ENCODE peak calls at places on chromosomes 5 and 9, in four cellular contexts. Y is GM12878, O is HepG2, G is K562. N is an unnamed sample.

GRCh38 chr5:96381526-96381925 is 51.5 kb downstream of the PCSK1 start:
- DNase-seq in Y (no peak), O (peak), G (no peak), N (no peak)

GRCh38 chr5:142587354-142587965 is 98.4 kb downstream of the FGF1 start:
- DNase-seq in O (peak), Y (no peak), G (peak), N (peak)

GRCh38 chr5:32325067-32325466 is 12.3 kb upstream of the MTMR12 start:
- DNase-seq in O (no peak), Y (no peak), G (no peak), N (no peak)

GRCh38 chr9:17403539-17403938 is 175.3 kb upstream of the SH3GL2 start:
- DNase-seq in G (no peak), O (no peak), Y (no peak), N (no peak)

GRCh38 chr9:8114826-8115225 is 315.2 kb upstream of the DMAC1 start:
- DNase-seq in O (no peak), G (no peak), Y (no peak), N (no peak)

GRCh38 chr9:108184009-108184408 is 671.8 kb downstream of the ACTL7B start:
- DNase-seq in G (no peak), Y (no peak), O (no peak), N (no peak)

GRCh38 chr9:79360387-79361347 is 211.1 kb upstream of the TLE4 start:
- DNase-seq in Y (no peak), G (no peak), O (no peak), N (no peak)

GRCh38 chr9:104346645-104347175 is 157.4 kb upstream of the OR13F1 start:
- DNase-seq in G (no peak), Y (no peak), O (no peak), N (no peak)

GRCh38 chr9:13841801-13842462 is 472.0 kb downstream of the NFIB start:
- DNase-seq in O (no peak), G (no peak), Y (no peak), N (no peak)

GRCh38 chr5:115586525-115587146 is 15.6 kb downstream of the TICAM2 start:
- DNase-seq in O (peak), Y (no peak), G (peak), N (no peak)

GRCh38 chr5:131262953-131263541 is 806 bp upstream of the CDC42SE2 start:
- DNase-seq in Y (no peak), O (no peak), G (peak), N (no peak)

GRCh38 chr5:79577693-79578092 is 34.5 kb upstream of the TENT2 start:
- DNase-seq in G (no peak), Y (no peak), O (no peak), N (no peak)

GRCh38 chr5:79582186-79582585 is 30.1 kb upstream of the TENT2 start:
- DNase-seq in G (no peak), Y (no peak), O (no peak), N (peak)

GRCh38 chr5:79576606-79577289 is 35.5 kb upstream of the TENT2 start:
- DNase-seq in G (peak), Y (no peak), O (no peak), N (no peak)

GRCh38 chr5:79581535-79581934 is 30.7 kb upstream of the TENT2 start:
- DNase-seq in O (peak), Y (no peak), G (no peak), N (no peak)

DNA sequence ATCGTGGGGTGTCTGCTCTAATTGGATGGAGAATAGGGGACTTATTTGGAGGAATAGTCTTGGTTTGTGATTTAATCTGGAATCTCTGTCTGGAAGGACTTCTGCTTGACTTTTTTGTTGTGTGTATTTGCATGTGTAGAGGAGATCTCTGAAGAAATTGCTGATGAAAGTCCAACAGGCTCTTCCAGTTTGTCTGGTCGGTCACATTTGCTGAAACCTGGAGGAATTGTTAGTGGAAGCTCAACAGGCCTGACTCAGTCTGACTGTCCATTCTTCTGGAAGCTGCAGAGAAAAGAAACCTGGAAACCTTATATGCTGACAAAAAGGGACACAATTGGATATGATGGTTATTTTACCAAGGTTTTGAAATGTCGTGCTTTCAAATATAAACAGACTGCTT is 33.4 kb upstream of the TENT2 start:
- DNase-seq in Y (no peak), O (no peak), G (no peak), N (no peak)
- TF ChIP-seq FOXK2 in Y (no peak), O (no peak), G (no peak), N (no peak)

DNA sequence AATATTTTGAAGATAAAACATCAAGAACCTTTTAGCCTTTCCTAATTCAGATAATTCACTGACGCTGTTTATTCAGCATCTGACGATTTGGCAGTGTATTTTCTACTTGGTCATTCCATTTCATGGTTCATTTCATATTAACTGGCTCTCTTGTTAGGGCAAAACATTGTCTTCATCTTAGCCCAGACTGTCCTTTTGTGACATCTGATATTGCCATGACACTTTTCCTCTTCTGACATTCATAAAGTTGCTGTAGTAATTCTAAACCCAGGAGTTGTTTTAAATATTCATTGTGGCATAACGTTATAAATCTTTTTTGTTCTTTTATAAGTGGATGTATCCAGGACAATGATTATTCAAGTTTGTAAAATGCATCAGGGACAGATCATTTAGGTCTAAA is 1.8 kb downstream of the SCAMP1 start:
- DNase-seq in G (no peak), Y (no peak), O (no peak), N (no peak)
- TF ChIP-seq TARDBP in G (no peak), Y (no peak), O (no peak), N (no peak)

GRCh38 chr5:151038801-151039238 is 18.4 kb downstream of the GPX3 start:
- DNase-seq in Y (no peak), G (no peak), O (no peak), N (no peak)
- TF ChIP-seq FOXK2 in Y (no peak), G (no peak), O (no peak), N (no peak)

GRCh38 chr5:151236888-151237287 is 13.0 kb upstream of the CCDC69 start:
- DNase-seq in G (no peak), O (no peak), Y (no peak), N (no peak)

GRCh38 chr5:151237685-151238084 is 13.8 kb upstream of the CCDC69 start:
- DNase-seq in Y (no peak), O (no peak), G (no peak), N (no peak)

GRCh38 chr5:151240891-151241290 is 12.1 kb upstream of the GM2A start:
- DNase-seq in Y (no peak), G (no peak), O (no peak), N (no peak)

GRCh38 chr5:151238303-151238741 is 14.4 kb upstream of the CCDC69 start:
- DNase-seq in O (no peak), Y (no peak), G (peak), N (no peak)

GRCh38 chr5:151239237-151239861 is 13.6 kb upstream of the GM2A start:
- DNase-seq in O (peak), Y (no peak), G (peak), N (peak)
- TF ChIP-seq TARDBP in O (no peak), Y (no peak), G (no peak), N (no peak)

GRCh38 chr9:120845255-120845654 is 2.5 kb upstream of the PSMD5 start:
- DNase-seq in Y (no peak), G (no peak), O (no peak), N (no peak)

GRCh38 chr9:120839146-120839545 is 3.6 kb downstream of the PSMD5 start:
- DNase-seq in O (no peak), Y (no peak), G (no peak), N (no peak)

GRCh38 chr9:120846251-120846869 is 3.6 kb upstream of the PSMD5 start:
- DNase-seq in O (no peak), G (no peak), Y (no peak), N (no peak)

GRCh38 chr9:120842685-120843485 is at the start of gene PSMD5:
- DNase-seq in Y (peak), G (peak), O (peak), N (no peak)

DNA sequence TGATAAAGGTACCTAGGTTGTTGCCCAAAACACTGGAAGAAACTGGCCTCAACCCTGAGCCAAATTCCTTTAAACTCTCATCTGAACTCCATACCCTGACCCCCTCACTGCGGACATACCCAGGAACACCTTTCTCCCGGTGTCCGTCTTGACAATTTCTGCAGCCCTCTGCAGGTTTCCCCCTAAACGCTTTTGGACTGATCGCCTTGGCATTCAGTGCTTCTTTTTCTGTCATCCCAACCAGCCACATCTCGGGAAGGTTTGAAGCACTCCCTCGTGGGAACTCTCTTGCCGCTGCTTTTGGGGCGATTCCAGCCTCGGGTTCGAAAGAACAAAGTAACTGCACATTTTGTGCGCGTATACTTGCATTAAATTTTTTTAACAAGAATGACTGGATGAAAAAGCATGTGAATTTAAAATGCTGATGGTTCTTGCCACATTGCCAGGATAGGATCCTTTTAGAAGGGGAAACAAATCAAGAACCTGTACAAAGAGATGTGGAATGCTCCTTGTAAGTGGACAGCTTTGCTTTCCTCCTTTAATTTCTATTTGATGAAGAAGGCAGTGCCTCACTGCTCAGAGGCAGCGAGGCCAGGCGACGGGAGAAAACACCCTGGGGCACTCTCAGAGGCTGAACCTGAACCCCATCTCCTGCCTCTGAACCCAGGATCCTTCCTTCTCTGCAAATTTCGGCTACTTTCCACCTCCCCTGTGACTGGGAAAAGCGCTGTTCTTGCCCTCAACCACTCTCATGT is 615 bp downstream of the PSMD5 start:
- DNase-seq in G (no peak), O (no peak), Y (no peak), N (no peak)
- TF ChIP-seq FOXK2 in G (no peak), O (no peak), Y (no peak), N (no peak)

GRCh38 chr5:66239034-66239433 is 94.9 kb downstream of the SREK1 start:
- DNase-seq in G (peak), O (no peak), Y (no peak), N (no peak)
- TF ChIP-seq TARDBP in G (no peak), O (no peak), Y (no peak), N (no peak)

GRCh38 chr5:149939572-149939971 is 5.0 kb downstream of the PDE6A start:
- DNase-seq in Y (no peak), O (no peak), G (no peak), N (no peak)

GRCh38 chr5:149938272-149938671 is 6.3 kb downstream of the PDE6A start:
- DNase-seq in Y (no peak), G (no peak), O (no peak), N (no peak)

GRCh38 chr5:149940077-149940574 is 4.5 kb downstream of the PDE6A start:
- DNase-seq in Y (no peak), G (peak), O (no peak), N (no peak)

GRCh38 chr5:149937610-149938009 is 7.0 kb downstream of the PDE6A start:
- DNase-seq in G (no peak), Y (no peak), O (no peak), N (no peak)

GRCh38 chr5:149938791-149939358 is 5.7 kb downstream of the PDE6A start:
- DNase-seq in G (peak), O (no peak), Y (no peak), N (no peak)
- TF ChIP-seq FOXK2 in G (no peak), O (no peak), Y (no peak), N (no peak)

GRCh38 chr5:139696894-139697658 is 48.9 kb downstream of the CXXC5 start:
- DNase-seq in Y (no peak), G (peak), O (peak), N (no peak)

GRCh38 chr5:139700711-139701693 is 52.9 kb downstream of the CXXC5 start:
- DNase-seq in G (no peak), Y (no peak), O (peak), N (no peak)

GRCh38 chr5:139699352-139699751 is 51.2 kb downstream of the CXXC5 start:
- DNase-seq in O (no peak), G (no peak), Y (no peak), N (no peak)

GRCh38 chr5:139696167-139696893 is 48.2 kb downstream of the CXXC5 start:
- DNase-seq in O (no peak), G (peak), Y (no peak), N (no peak)

GRCh38 chr5:139698461-139699146 is 50.5 kb downstream of the CXXC5 start:
- DNase-seq in G (peak), Y (no peak), O (no peak), N (peak)
- TF ChIP-seq TARDBP in G (no peak), Y (no peak), O (no peak), N (no peak)

GRCh38 chr9:124297915-124298645 is 40.3 kb downstream of the NEK6 start:
- DNase-seq in Y (no peak), G (no peak), O (no peak), N (no peak)

GRCh38 chr9:124296094-124296493 is 38.3 kb downstream of the NEK6 start:
- DNase-seq in Y (no peak), O (no peak), G (no peak), N (no peak)

GRCh38 chr9:124296800-124297552 is 39.2 kb downstream of the NEK6 start:
- DNase-seq in G (no peak), O (no peak), Y (no peak), N (no peak)

GRCh38 chr9:124298646-124299235 is 41.0 kb downstream of the NEK6 start:
- DNase-seq in G (no peak), O (peak), Y (no peak), N (no peak)

GRCh38 chr9:124297553-124297905 is 39.8 kb downstream of the NEK6 start:
- DNase-seq in O (peak), Y (no peak), G (no peak), N (no peak)
- TF ChIP-seq FOXK2 in O (no peak), Y (no peak), G (no peak), N (no peak)

N was measured in HEK293T.